ENCODE peak calls at places on chromosomes 1 and 21, in six cellular contexts. X is PC-9, Q is endothelial cell of umbilical vein, L is OCI-LY7, E is osteoblast, M is neural progenitor cell. O is an unnamed sample.
A peak's percentile ranks its signal among the peaks of the same experiment; 100 is the strongest.

GRCh38 chr21:36974851-36975192 is 8.4 kb upstream of the HLCS start:
- DNase-seq in X (no peak), M (no peak), L (no peak), E (no peak), Q (no peak), O (no peak)

GRCh38 chr1:218164111-218164929 is 120.8 kb upstream of the RRP15 start:
- DNase-seq in L (peak; percentile 63), M (peak; percentile 90), E (no peak), X (no peak), Q (peak; percentile 29), O (peak; percentile 47)

GRCh38 chr1:77834771-77835334 is 53.6 kb upstream of the NEXN start:
- DNase-seq in L (no peak), E (peak; percentile 60), X (no peak), Q (peak; percentile 72), M (no peak), O (peak; percentile 63)

GRCh38 chr1:241181971-241182370 is 175.0 kb downstream of the RGS7 start:
- DNase-seq in Q (no peak), X (no peak), L (no peak), E (no peak), M (no peak), O (no peak)

GRCh38 chr1:7284839-7285435 is 486.2 kb upstream of the VAMP3 start:
- DNase-seq in X (no peak), Q (no peak), M (no peak), L (no peak), E (no peak), O (no peak)

GRCh38 chr1:29471487-29472313 is 235.4 kb downstream of the PTPRU start:
- DNase-seq in X (no peak), L (no peak), E (no peak), Q (no peak), M (no peak), O (no peak)

GRCh38 chr1:204461331-204462228 is 33.0 kb downstream of the PIK3C2B start:
- DNase-seq in X (no peak), E (no peak), Q (peak; percentile 94), L (peak; percentile 65), M (no peak), O (no peak)

GRCh38 chr1:200558866-200559459 is 61.6 kb downstream of the KIF14 start:
- DNase-seq in X (no peak), L (peak; percentile 44), M (peak; percentile 23), Q (peak; percentile 84), E (peak; percentile 58), O (peak; percentile 73)

GRCh38 chr21:31484219-31484618 is 140.2 kb upstream of the TIAM1 start:
- DNase-seq in L (no peak), X (no peak), E (no peak), M (no peak), Q (no peak), O (no peak)

GRCh38 chr1:81666586-81666985 is 134.1 kb upstream of the ADGRL2 start:
- DNase-seq in Q (no peak), L (no peak), M (no peak), X (no peak), E (no peak), O (peak; percentile 31)

GRCh38 chr1:171645553-171646336 is 6.7 kb downstream of the MYOC start:
- DNase-seq in E (no peak), M (no peak), L (no peak), X (no peak), Q (no peak), O (peak; percentile 68)

GRCh38 chr1:10890391-10891073 is 94.1 kb upstream of the CASZ1 start:
- DNase-seq in E (peak; percentile 72), M (no peak), X (peak; percentile 71), L (no peak), Q (no peak), O (no peak)

GRCh38 chr1:151402764-151403163 is 3.4 kb downstream of the PSMB4 start:
- DNase-seq in Q (no peak), E (no peak), L (no peak), M (no peak), X (no peak), O (no peak)

GRCh38 chr1:151401860-151402259 is 2.5 kb downstream of the PSMB4 start:
- DNase-seq in M (no peak), Q (no peak), X (no peak), E (no peak), L (no peak), O (no peak)

GRCh38 chr1:151399890-151400235 is 490 bp downstream of the PSMB4 start:
- DNase-seq in E (peak; percentile 83), L (peak; percentile 31), Q (no peak), M (peak; percentile 59), X (peak; percentile 4), O (peak; percentile 77)

GRCh38 chr1:151403612-151404011 is 4.2 kb downstream of the PSMB4 start:
- DNase-seq in X (no peak), Q (no peak), M (no peak), E (no peak), L (no peak), O (no peak)

DNA sequence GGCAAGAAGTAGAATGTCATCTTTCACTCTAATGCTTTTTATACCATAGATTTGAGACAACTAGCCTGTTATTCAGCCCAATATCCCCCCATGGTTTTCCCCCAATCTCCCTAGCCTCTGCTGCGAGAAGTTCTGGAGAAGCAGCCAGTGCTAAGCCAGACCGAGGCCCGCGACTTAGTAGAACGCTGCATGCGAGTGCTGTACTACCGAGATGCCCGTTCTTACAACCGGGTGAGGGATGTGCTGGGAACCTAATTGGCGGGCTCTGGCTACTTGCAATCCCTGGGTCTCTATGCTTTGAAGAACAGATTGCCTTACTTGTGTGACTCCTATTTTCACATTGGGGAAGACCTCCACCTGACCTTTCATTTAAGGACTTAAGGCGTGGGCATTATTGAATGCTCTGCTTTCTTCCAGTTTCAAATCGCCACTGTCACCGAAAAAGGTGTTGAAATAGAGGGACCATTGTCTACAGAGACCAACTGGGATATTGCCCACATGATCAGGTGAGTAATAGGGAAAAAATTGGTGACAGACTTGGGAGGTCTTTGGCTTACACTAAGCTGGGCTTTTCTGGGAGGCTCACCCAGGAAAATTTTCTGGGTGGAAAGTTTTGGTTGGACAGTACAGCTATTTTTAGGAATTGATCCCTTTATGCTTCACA is 1.9 kb downstream of the PSMB4 start:
- DNase-seq in Q (no peak), X (no peak), L (no peak), E (no peak), M (no peak), O (peak; percentile 47)
- H4K20me1 ChIP-seq in Q (no peaks in the 10 kb centered on the region), X (no peaks in the 10 kb centered on the region), L (peaks cover 4% of the 10 kb centered on the region), E (peaks cover 12% of the 10 kb centered on the region), M (peaks cover 28% of the 10 kb centered on the region), O (no peaks in the 10 kb centered on the region)

GRCh38 chr1:3541465-3541864 is 69.8 kb downstream of the MEGF6 start:
- DNase-seq in L (no peak), E (peak; percentile 89), Q (no peak), X (peak; percentile 39), M (no peak), O (no peak)
- H4K20me1 ChIP-seq in L (no peaks in the 10 kb centered on the region), E (no peaks in the 10 kb centered on the region), Q (no peaks in the 10 kb centered on the region), X (no peaks in the 10 kb centered on the region), M (peaks cover 52% of the 10 kb centered on the region), O (no peaks in the 10 kb centered on the region)

GRCh38 chr21:41180752-41181151 is 12.8 kb downstream of the BACE2 start:
- DNase-seq in M (no peak), Q (no peak), X (no peak), E (no peak), L (no peak), O (no peak)

GRCh38 chr21:41170442-41170841 is 2.5 kb downstream of the BACE2 start:
- DNase-seq in E (peak; percentile 81), L (peak; percentile 22), Q (peak; percentile 56), X (peak; percentile 40), M (peak; percentile 64), O (peak; percentile 60)

GRCh38 chr21:41171210-41171609 is 3.2 kb downstream of the BACE2 start:
- DNase-seq in M (no peak), L (no peak), Q (peak; percentile 69), X (peak; percentile 32), E (peak; percentile 59), O (no peak)

GRCh38 chr21:41169701-41170100 is 1.7 kb downstream of the BACE2 start:
- DNase-seq in E (peak; percentile 63), M (no peak), Q (no peak), X (no peak), L (no peak), O (peak; percentile 9)

DNA sequence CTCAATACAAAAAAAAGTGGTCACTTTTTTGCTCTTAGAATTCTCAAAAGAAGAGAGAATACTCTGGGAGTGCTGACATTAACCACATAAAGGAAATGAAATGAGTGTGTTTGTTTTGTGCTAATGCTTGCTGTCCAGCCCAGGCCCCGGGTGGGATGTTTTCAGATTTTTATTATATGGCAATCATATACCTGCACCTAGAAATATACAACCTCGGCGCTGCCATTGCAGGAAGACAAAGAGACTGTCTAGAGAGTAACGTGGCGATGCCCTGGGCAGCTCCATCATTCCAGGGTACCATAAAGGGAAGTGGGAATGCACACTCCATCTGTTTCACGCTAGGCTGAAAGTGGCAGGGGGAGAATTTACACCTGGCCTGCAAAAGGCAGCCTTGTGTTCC is 7.1 kb downstream of the BACE2 start:
- DNase-seq in M (no peak), Q (no peak), E (no peak), X (no peak), L (no peak), O (no peak)
- H4K20me1 ChIP-seq in M (peaks cover 2% of the 10 kb centered on the region), Q (peaks cover 4% of the 10 kb centered on the region), E (peaks cover 39% of the 10 kb centered on the region), X (no peaks in the 10 kb centered on the region), L (no peaks in the 10 kb centered on the region), O (no peaks in the 10 kb centered on the region)

DNA sequence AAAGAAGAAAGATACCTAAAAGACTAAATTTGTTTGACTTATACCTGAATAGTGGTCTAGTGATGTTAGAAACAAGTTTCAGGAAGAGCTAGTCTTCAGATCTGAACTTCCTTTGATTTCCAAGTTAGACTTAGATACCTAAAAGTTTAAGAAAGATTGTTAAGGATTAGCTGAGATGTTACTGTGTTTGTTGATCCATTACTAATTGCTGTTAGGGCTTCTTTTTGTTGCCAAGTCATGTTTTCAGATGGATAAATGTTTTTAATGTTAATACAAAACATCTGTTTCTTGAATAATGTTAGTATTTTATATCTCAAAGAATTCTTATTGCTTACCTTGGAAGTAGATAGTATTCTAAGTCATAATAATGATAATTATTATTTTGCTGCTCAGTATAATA is 11.6 kb downstream of the GNAI3 start:
- DNase-seq in L (no peak), X (no peak), E (no peak), M (no peak), Q (no peak), O (no peak)
- H4K20me1 ChIP-seq in L (peaks cover 16% of the 10 kb centered on the region), X (peaks cover 90% of the 10 kb centered on the region), E (peaks cover 75% of the 10 kb centered on the region), M (peaks cover 91% of the 10 kb centered on the region), Q (peaks cover 25% of the 10 kb centered on the region), O (peaks cover 63% of the 10 kb centered on the region)

GRCh38 chr1:154623358-154623757 is 15.4 kb upstream of the ADAR start:
- DNase-seq in X (no peak), L (no peak), E (no peak), M (no peak), Q (no peak), O (no peak)
- H4K20me1 ChIP-seq in X (peaks cover 16% of the 10 kb centered on the region), L (peaks cover 18% of the 10 kb centered on the region), E (peaks cover 49% of the 10 kb centered on the region), M (peaks cover 59% of the 10 kb centered on the region), Q (peaks cover 3% of the 10 kb centered on the region), O (peaks cover 3% of the 10 kb centered on the region)

GRCh38 chr1:119958223-119958622 is 61.9 kb upstream of the ADAM30 start:
- DNase-seq in Q (no peak), X (no peak), M (no peak), L (no peak), E (no peak), O (no peak)
- H4K20me1 ChIP-seq in Q (no peaks in the 10 kb centered on the region), X (no peaks in the 10 kb centered on the region), M (no peaks in the 10 kb centered on the region), L (no peaks in the 10 kb centered on the region), E (peaks cover 15% of the 10 kb centered on the region), O (no peaks in the 10 kb centered on the region)

O was measured in GM23248.